ENCODE peak calls at places on chromosomes 13 and 19, in five cellular contexts. U is GM06990, W is AG10803, S is fibroblast of pulmonary artery, C is GM23338. G is an unnamed sample.

GRCh38 chr13:75787249-75787940 is 151.3 kb downstream of the LMO7 start:
- DNase-seq in W (peak), C (no peak), S (peak), U (no peak), G (no peak)

GRCh38 chr13:113421673-113422270 is 31.5 kb downstream of the ADPRHL1 start:
- DNase-seq in S (peak), W (peak), C (no peak), U (no peak), G (no peak)

GRCh38 chr19:42233106-42233505 is 9.3 kb downstream of the GSK3A start:
- DNase-seq in C (no peak), W (no peak), U (no peak), S (no peak), G (peak)

GRCh38 chr13:75495938-75496337 is 14.0 kb upstream of the TBC1D4 start:
- DNase-seq in S (peak), W (peak), U (no peak), C (no peak), G (no peak)

GRCh38 chr13:32947886-32948285 is 68.3 kb upstream of the KL start:
- DNase-seq in C (no peak), U (no peak), W (no peak), S (no peak), G (no peak)

GRCh38 chr13:69946443-69946955 is 161.1 kb upstream of the ATXN8OS start:
- DNase-seq in W (no peak), S (no peak), U (no peak), C (peak), G (no peak)

GRCh38 chr13:54183728-54184127 is 1155.1 kb downstream of the OLFM4 start:
- DNase-seq in U (no peak), C (peak), W (no peak), S (no peak), G (no peak)

GRCh38 chr13:94959616-94960015 is 247.3 kb upstream of the SOX21 start:
- DNase-seq in W (no peak), U (no peak), S (no peak), C (no peak), G (no peak)

GRCh38 chr13:72043361-72043760 is 176.4 kb upstream of the DACH1 start:
- DNase-seq in U (no peak), C (no peak), S (no peak), W (no peak), G (no peak)

GRCh38 chr13:32897296-32897695 is 118.9 kb upstream of the KL start:
- DNase-seq in C (no peak), U (no peak), S (no peak), W (peak), G (no peak)

GRCh38 chr19:1566392-1567115 is 1.6 kb downstream of the MEX3D start:
- DNase-seq in U (no peak), S (peak), C (peak), W (peak), G (peak)

GRCh38 chr13:93260591-93260990 is 34.0 kb downstream of the GPC6 start:
- DNase-seq in U (no peak), W (peak), S (peak), C (no peak), G (no peak)

GRCh38 chr19:38733493-38734175 is 10.6 kb downstream of the CAPN12 start:
- DNase-seq in C (no peak), U (peak), W (peak), S (no peak), G (no peak)

GRCh38 chr13:114127473-114128347 is 4.7 kb downstream of the RASA3 start:
- DNase-seq in C (no peak), W (no peak), U (no peak), S (no peak), G (peak)

GRCh38 chr19:5697022-5697889 is 7.2 kb downstream of the RPL36 start:
- DNase-seq in S (no peak), W (no peak), U (no peak), C (peak), G (no peak)

GRCh38 chr13:20191902-20192469 is 752 bp downstream of the GJB2 start:
- DNase-seq in U (no peak), C (peak), S (no peak), W (no peak), G (peak)

GRCh38 chr13:109383683-109384082 is 402.7 kb downstream of the IRS2 start:
- DNase-seq in U (no peak), W (peak), C (no peak), S (peak), G (no peak)

GRCh38 chr19:38031423-38031770 is 124.4 kb downstream of the SIPA1L3 start:
- DNase-seq in C (no peak), W (peak), S (peak), U (no peak), G (no peak)

GRCh38 chr13:45341799-45342584 is 1.0 kb upstream of the TPT1 start:
- DNase-seq in C (no peak), W (peak), U (no peak), S (peak), G (no peak)

GRCh38 chr13:50126378-50127016 is 111.3 kb downstream of the KCNRG start:
- DNase-seq in W (peak), S (peak), U (peak), C (peak), G (peak)

GRCh38 chr13:75135325-75135825 is 346.6 kb downstream of the TBC1D4 start:
- DNase-seq in C (no peak), W (peak), S (peak), U (no peak), G (no peak)

GRCh38 chr19:12784871-12785430 is 6.3 kb upstream of the JUNB start:
- DNase-seq in S (no peak), W (peak), C (no peak), U (peak), G (no peak)

GRCh38 chr13:65265988-65266387 is 1964.1 kb downstream of the PCDH9 start:
- DNase-seq in W (no peak), C (no peak), U (no peak), S (no peak), G (no peak)

GRCh38 chr19:40503300-40503699 is 36.5 kb downstream of the SPTBN4 start:
- DNase-seq in U (no peak), C (peak), W (no peak), S (no peak), G (peak)

GRCh38 chr13:32902898-32903297 is 113.3 kb upstream of the KL start:
- DNase-seq in W (peak), S (peak), U (no peak), C (peak), G (peak)

GRCh38 chr19:2543463-2544442 is 67.8 kb downstream of the GADD45B start:
- DNase-seq in C (peak), S (peak), U (peak), W (peak), G (peak)

GRCh38 chr19:7327802-7328201 is 20.9 kb upstream of the ARHGEF18 start:
- DNase-seq in C (no peak), U (no peak), W (no peak), S (no peak), G (no peak)

GRCh38 chr19:15251749-15252397 is 19.6 kb upstream of the EPHX3 start:
- DNase-seq in W (peak), S (peak), C (peak), U (no peak), G (peak)

GRCh38 chr19:21835429-21835809 is 563 bp downstream of the ZNF43 start:
- DNase-seq in C (no peak), U (no peak), W (no peak), S (no peak), G (no peak)

GRCh38 chr19:3932931-3933810 is at the start of gene NMRK2:
- DNase-seq in S (no peak), U (no peak), W (no peak), C (peak), G (peak)
- H3K4me3 ChIP-seq in S (no peak), U (no peak), W (no peak), C (peak), G (peak)

GRCh38 chr13:98977568-98978270 is at the start of gene DOCK9:
- DNase-seq in W (peak), S (peak), U (no peak), C (peak), G (peak)

GRCh38 chr13:98978280-98978679 is 416 bp upstream of the DOCK9 start:
- DNase-seq in U (no peak), W (peak), S (peak), C (no peak), G (no peak)

GRCh38 chr13:98975822-98976261 is 2.0 kb downstream of the DOCK9 start:
- DNase-seq in W (peak), S (peak), U (no peak), C (peak), G (peak)

GRCh38 chr13:98976338-98976737 is 1.5 kb downstream of the DOCK9 start:
- DNase-seq in S (peak), W (peak), C (no peak), U (no peak), G (no peak)

GRCh38 chr13:98976941-98977340 is 923 bp downstream of the DOCK9 start:
- DNase-seq in C (no peak), U (no peak), W (peak), S (peak), G (no peak)
- H3K4me3 ChIP-seq in C (no peak), U (no peak), W (peak), S (peak), G (no peak)

DNA sequence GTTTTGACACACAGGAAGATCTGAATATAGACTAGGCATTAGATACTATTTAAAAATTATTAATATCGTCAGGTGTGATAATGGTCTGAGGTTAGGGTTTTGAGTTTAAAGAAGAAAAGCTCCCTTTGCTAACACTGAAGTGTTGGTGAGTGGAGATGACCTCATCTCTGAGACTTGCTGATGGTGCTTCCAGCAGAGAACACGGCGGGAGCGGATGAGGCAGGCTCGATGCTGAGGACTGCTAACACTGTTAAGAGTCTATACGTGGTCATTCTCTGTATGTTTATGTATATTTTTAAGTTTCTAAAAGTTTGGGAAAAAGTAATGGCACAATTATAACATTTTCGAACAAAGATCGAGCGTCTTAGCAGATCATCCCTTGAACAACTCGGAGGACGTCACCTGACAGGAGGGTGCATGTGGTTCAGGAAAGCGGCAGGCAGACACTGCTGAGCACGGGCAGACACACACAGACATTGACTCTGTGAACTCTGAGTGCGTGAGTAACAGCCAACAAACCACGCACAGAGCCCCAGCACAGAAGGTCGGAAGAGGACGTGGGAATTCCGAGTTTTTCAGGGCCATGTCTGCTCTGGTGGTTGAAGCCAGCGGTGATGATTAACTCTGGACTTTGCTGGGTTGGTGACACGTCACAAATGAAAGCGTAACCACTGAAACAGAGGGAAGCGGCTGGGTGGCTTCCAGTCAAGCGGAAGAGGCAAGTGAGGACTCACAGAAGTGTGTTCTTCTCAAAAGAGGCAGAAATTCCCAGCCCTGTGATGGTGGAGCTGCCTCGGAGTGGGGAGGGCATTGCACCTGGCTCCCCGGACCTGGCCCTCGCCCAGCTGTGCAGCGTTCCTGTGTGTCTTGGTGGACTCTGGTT is 91.9 kb upstream of the TEX29 start:
- DNase-seq in U (no peak), C (no peak), S (no peak), W (no peak), G (no peak)
- H3K4me3 ChIP-seq in U (no peak), C (no peak), S (no peak), W (no peak), G (no peak)

DNA sequence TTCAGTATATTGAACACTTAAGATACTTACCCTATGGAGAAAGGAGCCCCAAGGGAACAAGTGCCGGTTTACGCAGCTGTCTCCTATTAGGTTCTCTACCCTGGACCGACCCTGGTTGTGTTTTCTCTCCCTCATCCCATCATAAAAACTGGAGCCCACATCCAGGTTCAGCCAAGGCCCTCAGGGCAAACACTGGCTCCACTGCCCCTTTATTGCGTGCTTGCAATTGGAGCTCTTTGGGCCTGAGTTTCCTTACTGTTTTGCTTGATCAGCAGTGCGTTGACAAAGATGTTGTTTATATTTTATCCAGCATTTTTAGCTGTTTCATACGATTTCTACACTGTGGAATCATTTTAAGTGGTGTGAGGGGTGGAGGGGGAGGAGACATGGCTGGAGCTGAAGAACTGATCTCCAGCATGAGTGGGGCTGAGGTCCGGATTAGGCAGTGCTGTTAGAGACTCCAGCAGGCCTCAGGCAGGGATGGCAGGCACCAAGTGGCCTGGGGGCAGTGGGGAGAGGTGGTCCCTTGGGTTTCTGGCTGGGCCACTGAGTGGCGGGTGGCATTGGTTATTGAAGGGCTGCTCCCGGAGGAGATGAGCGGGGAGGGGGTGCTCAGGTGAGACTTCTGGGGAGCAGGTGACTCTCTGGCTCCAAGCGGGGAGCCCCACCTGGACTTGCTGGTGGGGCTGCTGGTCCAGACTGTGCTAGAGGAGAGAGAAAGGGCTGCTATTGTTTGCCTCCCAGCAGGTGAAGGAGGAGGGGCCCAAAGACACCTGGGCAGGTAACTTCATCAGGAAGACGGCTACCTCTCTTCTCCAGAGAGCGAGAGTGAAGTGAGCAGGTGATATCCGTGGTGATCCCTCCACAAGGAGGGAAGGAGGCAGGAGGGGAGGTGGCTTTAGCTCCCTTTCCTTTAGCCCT is 62.3 kb upstream of the RNF113B start:
- DNase-seq in S (no peak), U (no peak), C (peak), W (no peak), G (peak)
- H3K4me3 ChIP-seq in S (no peak), U (no peak), C (no peak), W (no peak), G (no peak)

DNA sequence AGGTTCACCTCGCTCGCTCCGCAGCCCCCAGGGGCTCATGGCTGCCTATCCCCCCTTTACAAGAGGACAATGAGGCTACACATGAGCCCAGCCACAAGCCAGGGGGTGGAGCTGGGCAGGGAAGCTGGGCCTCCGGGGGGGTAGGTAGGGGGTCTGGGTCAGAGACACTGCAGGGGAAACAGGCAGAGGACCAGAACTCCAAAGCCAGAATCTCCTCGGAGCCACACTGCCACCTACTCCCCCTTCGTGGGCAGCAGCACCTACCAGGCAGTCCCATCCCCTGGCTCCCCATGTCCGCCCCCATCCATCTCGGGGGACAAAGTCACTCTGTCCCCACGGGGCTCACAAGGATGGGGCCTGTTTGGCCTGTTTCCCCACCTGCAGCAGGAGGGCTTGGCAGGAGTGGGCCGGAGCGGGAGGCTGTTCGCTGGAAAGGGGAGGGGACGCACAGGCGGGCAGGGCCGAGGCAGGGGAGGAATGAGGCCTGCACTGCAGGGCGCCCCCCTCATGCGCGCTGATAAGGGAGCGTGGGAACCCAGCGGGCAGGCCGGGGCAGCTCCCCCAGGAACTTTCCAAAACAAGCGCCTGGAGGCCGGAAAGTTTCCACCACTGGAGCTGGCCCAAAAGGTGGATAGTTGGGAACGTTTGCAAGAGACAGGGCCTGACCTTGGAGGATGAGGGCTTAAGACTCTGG is 545 bp upstream of the ISYNA1 start:
- DNase-seq in S (peak), U (no peak), W (no peak), C (peak), G (peak)
- H3K4me3 ChIP-seq in S (peak), U (no peak), W (no peak), C (peak), G (peak)

GRCh38 chr19:10339977-10340376 is 553 bp upstream of the ICAM3 start:
- DNase-seq in S (no peak), W (no peak), U (no peak), C (no peak), G (no peak)
- H3K4me3 ChIP-seq in S (no peak), W (no peak), U (peak), C (no peak), G (no peak)

DNA sequence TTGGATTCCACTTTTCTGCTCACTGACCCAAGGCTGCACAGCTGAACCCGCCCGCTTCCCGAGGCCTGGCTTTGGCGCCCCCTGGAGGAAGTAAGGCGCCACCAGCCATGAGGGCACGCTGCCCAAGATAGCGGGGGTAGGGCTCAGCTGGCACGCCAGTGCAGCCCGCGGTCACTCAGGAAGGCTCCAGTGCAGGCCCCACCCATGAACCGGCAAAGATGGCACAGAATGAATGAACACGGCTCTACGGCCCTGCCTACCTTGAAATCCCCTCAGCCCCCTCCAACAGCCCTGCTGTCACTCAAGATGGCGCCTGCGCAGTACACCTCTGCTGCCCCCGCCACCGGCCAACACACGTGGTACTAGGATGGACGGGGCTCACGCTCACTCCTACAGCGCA is 3.0 kb downstream of the PEG3 start:
- DNase-seq in S (peak), W (no peak), C (no peak), U (no peak), G (peak)
- H3K4me3 ChIP-seq in S (no peak), W (no peak), C (no peak), U (no peak), G (no peak)

DNA sequence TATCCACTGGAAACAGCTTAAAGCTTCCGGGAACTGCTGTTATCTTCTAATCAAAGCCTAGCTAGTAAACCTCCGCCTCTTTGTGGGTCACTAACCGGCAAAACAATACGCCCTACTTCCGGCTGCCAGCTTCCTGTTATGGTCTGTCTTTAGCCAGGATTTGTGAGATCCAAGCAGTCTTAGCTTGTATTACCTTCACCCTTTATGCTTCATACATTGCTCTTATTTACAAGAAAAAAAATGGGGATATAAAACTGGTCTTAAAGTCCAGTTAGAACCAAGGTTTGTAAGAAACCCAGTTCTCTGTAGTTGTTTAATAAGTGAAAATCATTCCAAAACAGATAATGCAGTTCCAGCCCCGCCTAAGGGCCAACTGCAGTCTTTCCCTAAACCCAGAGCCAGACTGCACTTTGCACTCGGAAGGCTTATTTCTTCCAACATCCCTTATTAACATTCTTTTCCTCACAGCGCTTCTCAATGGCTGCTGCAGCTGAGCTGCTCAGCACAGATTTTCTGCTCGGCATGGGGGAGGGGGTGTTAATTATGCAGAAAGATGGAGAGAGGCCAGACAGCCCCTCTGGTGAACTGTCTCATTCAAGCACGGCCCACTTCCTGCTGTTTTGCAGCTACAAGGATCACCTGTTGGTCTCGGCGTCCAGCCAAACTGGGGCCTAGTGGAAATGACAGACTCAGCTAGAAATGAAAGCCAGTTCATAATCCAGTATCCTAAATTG is 368.4 kb downstream of the KLF12 start:
- DNase-seq in U (peak), C (peak), S (peak), W (peak), G (peak)
- H3K4me3 ChIP-seq in U (no peak), C (peak), S (peak), W (no peak), G (no peak)

DNA sequence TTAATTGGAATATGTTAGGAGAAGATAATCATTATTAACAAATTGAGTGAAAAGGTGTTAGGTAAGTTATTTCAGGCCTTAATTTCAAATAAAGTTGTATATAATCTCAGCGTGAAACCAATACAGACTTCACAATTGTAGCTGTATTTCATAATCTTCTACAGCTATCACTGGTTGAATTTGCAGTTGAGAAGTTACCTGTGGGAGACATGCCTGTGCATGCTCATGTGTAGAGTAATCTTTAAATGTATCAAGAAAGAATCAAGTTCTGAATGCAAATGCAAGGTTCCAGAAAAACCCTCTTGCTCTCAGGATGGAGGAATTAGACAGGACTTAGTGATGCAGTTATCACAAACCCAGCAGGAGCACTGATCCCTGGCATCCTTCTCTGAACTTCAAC is 938.4 kb upstream of the SLC10A2 start:
- DNase-seq in U (no peak), S (no peak), W (no peak), C (no peak), G (no peak)
- H3K4me3 ChIP-seq in U (no peak), S (no peak), W (no peak), C (no peak), G (no peak)